ENCODE peak calls at places on chromosome 14, in ten cellular contexts. M, J, H, E, P, U, T, K, Y and X are unnamed samples.

GRCh38 chr14:23750357-23750756 is 114.2 kb downstream of the DHRS2 start:
- DNase-seq in M (no peak), J (no peak), H (no peak), E (no peak), P (no peak), U (no peak), T (no peak), K (no peak), Y (no peak), X (no peak)

GRCh38 chr14:29906256-29906885 is 21.3 kb downstream of the PRKD1 start:
- DNase-seq in M (no peak), J (peak; percentile 66), H (no peak), E (no peak), P (peak; percentile 95), U (no peak), T (peak; percentile 26), K (no peak), Y (no peak), X (no peak)

GRCh38 chr14:65179918-65180724 is 77.8 kb upstream of the MAX start:
- DNase-seq in M (peak; percentile 52), J (peak; percentile 76), H (no peak), E (peak; percentile 90), P (peak; percentile 90), U (no peak), T (peak; percentile 78), K (peak; percentile 95), Y (peak; percentile 36), X (peak; percentile 82)

GRCh38 chr14:20679907-20680306 is 4.5 kb upstream of the RNASE4 start:
- DNase-seq in M (no peak), J (peak; percentile 11), H (no peak), E (peak; percentile 39), P (peak; percentile 48), U (peak; percentile 40), T (peak; percentile 28), K (peak; percentile 41), Y (peak; percentile 40), X (no peak)

GRCh38 chr14:31927348-31927826 is 149.7 kb upstream of the ARHGAP5 start:
- DNase-seq in M (no peak), J (peak; percentile 95), H (no peak), E (no peak), P (peak; percentile 72), U (peak; percentile 81), T (peak; percentile 96), K (no peak), Y (peak; percentile 24), X (no peak)

GRCh38 chr14:88551936-88552565 is 2.8 kb downstream of the PTPN21 start:
- DNase-seq in M (no peak), J (peak; percentile 23), H (no peak), E (no peak), P (peak; percentile 20), U (no peak), T (peak; percentile 20), K (no peak), Y (peak; percentile 36), X (no peak)

GRCh38 chr14:94823556-94824341 is 53.8 kb upstream of the GSC start:
- DNase-seq in M (no peak), J (no peak), H (no peak), E (no peak), P (no peak), U (no peak), T (no peak), K (no peak), Y (no peak), X (no peak)

GRCh38 chr14:21136024-21136423 is 19.8 kb downstream of the OR5AU1 start:
- DNase-seq in M (peak; percentile 50), J (peak; percentile 11), H (no peak), E (no peak), P (peak; percentile 16), U (peak; percentile 12), T (peak; percentile 27), K (peak; percentile 17), Y (no peak), X (no peak)

GRCh38 chr14:105881021-105881930 is 354.9 kb downstream of the TMEM121 start:
- DNase-seq in M (no peak), J (no peak), H (no peak), E (peak; percentile 68), P (no peak), U (no peak), T (no peak), K (no peak), Y (no peak), X (no peak)

GRCh38 chr14:33966276-33966675 is 15.4 kb upstream of the EGLN3 start:
- DNase-seq in M (no peak), J (no peak), H (no peak), E (no peak), P (no peak), U (no peak), T (no peak), K (no peak), Y (no peak), X (no peak)

GRCh38 chr14:61147898-61148549 is 133.1 kb downstream of the TMEM30B start:
- DNase-seq in M (no peak), J (peak; percentile 100), H (no peak), E (no peak), P (peak; percentile 99), U (no peak), T (peak; percentile 96), K (no peak), Y (no peak), X (no peak)

GRCh38 chr14:47148686-47149085 is 497.1 kb upstream of the RPL10L start:
- DNase-seq in M (no peak), J (no peak), H (no peak), E (no peak), P (no peak), U (no peak), T (no peak), K (no peak), Y (no peak), X (no peak)

GRCh38 chr14:67221248-67221981 is 19.8 kb upstream of the PALS1 start:
- DNase-seq in M (no peak), J (peak; percentile 79), H (no peak), E (no peak), P (peak; percentile 93), U (no peak), T (peak; percentile 6), K (no peak), Y (no peak), X (no peak)

DNA sequence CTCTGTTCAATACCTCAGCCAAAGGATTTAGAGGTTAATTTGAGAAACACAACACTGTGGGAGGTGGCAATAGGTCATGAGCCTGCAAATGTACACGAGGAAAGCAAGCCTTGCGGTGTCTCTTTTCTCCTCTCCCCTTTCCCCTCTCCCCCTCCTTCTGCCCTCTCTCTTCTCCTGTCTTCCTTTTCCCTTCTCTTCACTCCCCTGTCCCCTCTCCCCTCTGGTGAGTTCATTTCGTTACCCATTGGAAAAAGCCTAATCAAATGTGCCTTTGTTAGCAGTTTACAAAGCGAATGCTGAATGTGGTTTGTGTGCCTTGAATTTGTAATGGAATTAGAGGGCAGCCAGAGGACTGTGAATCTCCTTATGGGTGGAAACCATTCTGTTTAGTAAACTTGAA is 7.1 kb downstream of the CIPC start:
- DNase-seq in M (no peak), J (no peak), H (no peak), E (no peak), P (no peak), U (no peak), T (no peak), K (no peak), Y (no peak), X (no peak)
- H3K4me3 ChIP-seq in M (no peak overlapping the region), J (no peak overlapping the region), H (no peak overlapping the region), E (no peak overlapping the region), P (no peak overlapping the region), U (no peak overlapping the region), T (no peak overlapping the region), K (no peak overlapping the region), Y (no peak overlapping the region), X (no peak overlapping the region)

DNA sequence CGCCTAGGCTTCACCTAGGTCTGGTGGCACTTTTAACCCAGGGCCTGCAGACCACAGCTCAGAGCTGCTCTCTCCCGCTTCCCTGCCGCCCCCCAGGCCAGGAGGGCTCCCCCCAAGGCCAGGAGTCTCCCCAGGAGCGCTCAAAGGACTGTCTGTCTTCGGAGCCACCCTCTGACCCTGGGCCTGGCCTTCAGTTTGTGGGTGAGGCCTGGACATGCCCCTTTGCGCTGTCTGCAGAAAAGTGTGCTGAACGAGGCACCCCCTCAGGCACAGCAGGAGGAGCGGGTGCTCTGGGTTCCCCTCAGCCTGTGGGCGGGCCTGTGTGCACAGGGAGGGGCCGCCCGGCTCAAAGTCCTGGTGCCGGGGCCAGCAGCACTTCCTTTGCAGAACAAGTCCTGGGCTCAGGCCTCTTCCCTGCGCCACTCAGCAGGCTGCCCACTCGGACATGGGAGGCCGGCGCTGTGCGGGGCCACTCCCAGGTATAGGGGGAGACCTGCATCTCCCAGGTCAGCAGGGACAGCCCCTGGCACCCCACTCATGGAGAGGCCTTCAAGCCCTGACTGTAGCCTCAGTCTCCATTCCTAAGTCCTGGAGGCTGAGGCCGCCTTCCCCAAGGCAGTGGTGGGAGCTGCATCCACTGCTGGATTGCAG is 14.3 kb downstream of the DEGS2 start:
- DNase-seq in M (no peak), J (no peak), H (no peak), E (no peak), P (no peak), U (no peak), T (no peak), K (no peak), Y (no peak), X (no peak)
- H3K4me3 ChIP-seq in M (no peak overlapping the region), J (no peak overlapping the region), H (no peak overlapping the region), E (no peak overlapping the region), P (no peak overlapping the region), U (no peak overlapping the region), T (no peak overlapping the region), K (no peak overlapping the region), Y (no peak overlapping the region), X (no peak overlapping the region)

GRCh38 chr14:74575507-74575906 is 36.5 kb downstream of the LTBP2 start:
- DNase-seq in M (no peak), J (no peak), H (no peak), E (no peak), P (no peak), U (no peak), T (no peak), K (no peak), Y (no peak), X (no peak)
- H3K4me3 ChIP-seq in M (no peak overlapping the region), J (no peak overlapping the region), H (no peak overlapping the region), E (no peak overlapping the region), P (no peak overlapping the region), U (no peak overlapping the region), T (no peak overlapping the region), K (no peak overlapping the region), Y (no peak overlapping the region), X (no peak overlapping the region)

DNA sequence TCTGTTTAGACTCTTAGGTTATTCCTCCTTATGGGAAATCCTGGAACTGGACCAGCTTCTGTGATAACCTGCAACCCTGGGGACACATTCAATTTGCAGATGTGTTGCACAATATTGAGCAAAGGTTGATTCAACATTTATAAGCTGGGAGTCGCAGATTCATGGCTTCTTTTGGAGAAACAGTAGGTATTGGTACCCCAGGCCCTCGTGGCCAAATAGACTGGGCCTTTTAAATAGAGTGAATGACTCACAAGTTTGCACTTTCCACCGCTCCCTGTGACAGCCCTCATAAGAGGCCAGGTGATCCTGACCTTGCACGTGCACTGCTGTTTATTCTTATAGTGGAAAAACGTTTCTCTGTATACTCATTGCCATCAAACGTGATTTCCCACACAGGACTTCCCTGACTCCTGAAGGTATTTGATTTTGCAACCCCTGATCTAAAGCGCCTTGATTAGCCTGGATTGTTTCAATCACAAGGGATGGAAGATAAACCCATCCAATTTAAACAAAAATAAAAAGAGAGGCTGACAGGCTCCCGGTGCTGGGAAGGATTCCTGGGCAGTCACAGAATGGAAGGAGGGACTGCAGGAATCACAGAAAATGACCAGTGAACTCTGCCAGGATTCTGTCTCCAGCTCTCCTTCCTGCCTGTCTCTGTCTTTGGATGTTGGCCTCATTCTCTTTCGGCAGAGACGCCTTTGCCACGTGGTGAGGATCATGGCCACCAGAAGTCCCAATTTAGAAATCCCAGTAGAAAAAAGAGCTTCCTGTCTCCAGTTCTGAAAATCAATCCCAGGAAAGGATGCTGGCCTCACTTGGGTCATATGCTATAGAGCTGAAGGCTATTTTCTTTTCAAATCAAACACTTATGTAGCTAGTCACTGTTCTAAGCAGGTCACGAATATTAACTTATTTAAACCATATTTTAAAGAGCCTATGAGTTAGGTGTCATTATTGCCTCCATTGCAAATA is 97.8 kb downstream of the VCPKMT start:
- DNase-seq in M (no peak), J (peak; percentile 34), H (no peak), E (no peak), P (peak; percentile 78), U (no peak), T (peak; percentile 29), K (no peak), Y (no peak), X (no peak)
- H3K4me3 ChIP-seq in M (no peak overlapping the region), J (no peak overlapping the region), H (no peak overlapping the region), E (no peak overlapping the region), P (no peak overlapping the region), U (no peak overlapping the region), T (no peak overlapping the region), K (no peak overlapping the region), Y (no peak overlapping the region), X (no peak overlapping the region)